ENCODE peak calls at places on chromosomes 11 and 22, in seven cellular contexts. O is SK-N-SH; R is frontal cortex; I is Caco-2; L is H54; X is CD8-positive, alpha-beta memory T cell; M is activated CD4-positive, alpha-beta T cell treated with anti-CD3 and anti-CD28 coated beads, Interleukin-2, amount 50 U/mL, for 48 hours. Z is an unnamed sample.

GRCh38 chr22:46262449-46263207 is 515 bp downstream of the PKDREJ start:
- DNase-seq in L (no peak), R (peak; percentile 48), O (no peak), M (peak; percentile 45), I (no peak), X (no peak), Z (peak; percentile 58)

GRCh38 chr11:12241401-12241800 is 131.0 kb downstream of the MICAL2 start:
- DNase-seq in L (no peak), M (no peak), R (no peak), X (no peak), I (no peak), O (no peak), Z (no peak)

GRCh38 chr11:20205807-20206206 is 45.5 kb upstream of the DBX1 start:
- DNase-seq in I (no peak), L (no peak), O (no peak), M (no peak), X (no peak), R (no peak), Z (no peak)

GRCh38 chr11:120539681-120540369 is 28.3 kb downstream of the GRIK4 start:
- DNase-seq in L (no peak), X (no peak), R (no peak), I (no peak), M (no peak), O (peak; percentile 72), Z (no peak)

GRCh38 chr11:3950996-3951662 is 95.7 kb downstream of the STIM1 start:
- DNase-seq in M (no peak), O (no peak), I (no peak), L (peak; percentile 17), R (no peak), X (no peak), Z (no peak)

GRCh38 chr11:45659031-45659817 is 6.2 kb downstream of the CHST1 start:
- DNase-seq in R (no peak), X (no peak), L (no peak), I (no peak), O (no peak), M (no peak), Z (no peak)

GRCh38 chr22:49936018-49936972 is 17.9 kb downstream of the CRELD2 start:
- DNase-seq in I (peak; percentile 58), X (peak; percentile 93), R (peak; percentile 88), L (peak; percentile 84), O (peak; percentile 84), M (peak; percentile 99), Z (peak; percentile 82)

GRCh38 chr11:73387594-73388021 is 11.4 kb downstream of the RELT start:
- DNase-seq in R (no peak), L (no peak), X (no peak), O (no peak), M (no peak), I (no peak), Z (peak; percentile 48)

GRCh38 chr22:29074276-29074625 is 1.4 kb downstream of the KREMEN1 start:
- DNase-seq in L (no peak), O (no peak), X (no peak), I (no peak), M (no peak), R (no peak), Z (no peak)

GRCh38 chr22:17172172-17172833 is 13.2 kb upstream of the HDHD5 start:
- DNase-seq in L (no peak), M (peak; percentile 6), X (no peak), O (peak; percentile 34), R (peak; percentile 27), I (no peak), Z (no peak)

GRCh38 chr11:63602296-63602695 is 11.9 kb downstream of the PLAAT3 start:
- DNase-seq in X (no peak), M (no peak), R (no peak), L (no peak), I (no peak), O (no peak), Z (no peak)

GRCh38 chr11:3130269-3131071 is 34.6 kb downstream of the OSBPL5 start:
- DNase-seq in O (no peak), I (no peak), M (no peak), X (peak; percentile 39), L (no peak), R (no peak), Z (peak; percentile 11)

GRCh38 chr11:3222941-3223905 is 4.6 kb upstream of the MRGPRG start:
- DNase-seq in X (no peak), L (no peak), R (peak; percentile 4), M (no peak), O (peak; percentile 23), I (peak; percentile 28), Z (no peak)

GRCh38 chr11:99020324-99021225 is at the start of gene CNTN5:
- DNase-seq in M (peak; percentile 9), L (peak; percentile 12), O (peak; percentile 55), I (no peak), X (no peak), R (peak; percentile 15), Z (peak; percentile 75)

GRCh38 chr22:19111584-19111983 is 10.6 kb downstream of the DGCR2 start:
- DNase-seq in I (no peak), M (no peak), X (no peak), R (no peak), L (no peak), O (no peak), Z (no peak)

GRCh38 chr11:116499396-116500001 is 273.3 kb downstream of the BUD13 start:
- DNase-seq in L (peak; percentile 38), X (no peak), R (peak; percentile 43), M (peak; percentile 73), I (peak; percentile 89), O (peak; percentile 67), Z (peak; percentile 97)

GRCh38 chr11:33449798-33450197 is 192.6 kb downstream of the HIPK3 start:
- DNase-seq in M (no peak), X (no peak), L (no peak), R (no peak), O (no peak), I (no peak), Z (no peak)

GRCh38 chr22:36405671-36406070 is 17.9 kb upstream of the MYH9 start:
- DNase-seq in I (no peak), R (no peak), X (peak; percentile 81), M (no peak), L (no peak), O (no peak), Z (no peak)

GRCh38 chr22:23219787-23220484 is 39.6 kb downstream of the BCR start:
- DNase-seq in M (peak; percentile 66), I (no peak), O (no peak), R (no peak), L (peak; percentile 39), X (no peak), Z (peak; percentile 66)

GRCh38 chr11:65558002-65558784 is at the start of gene LTBP3:
- DNase-seq in X (peak; percentile 63), O (peak; percentile 90), R (peak; percentile 96), I (peak; percentile 85), L (no peak), M (peak; percentile 56), Z (no peak)

GRCh38 chr11:48093795-48094642 is 113.7 kb downstream of the PTPRJ start:
- DNase-seq in L (no peak), X (no peak), R (no peak), I (peak; percentile 53), O (no peak), M (no peak), Z (peak; percentile 48)

GRCh38 chr22:22397292-22397870 is 111.2 kb downstream of the ZNF280B start:
- DNase-seq in L (peak; percentile 31), O (no peak), I (no peak), M (no peak), X (peak; percentile 4), R (peak; percentile 16), Z (no peak)

GRCh38 chr11:65502852-65503603 is 4.2 kb downstream of the MALAT1 start:
- DNase-seq in R (no peak), L (no peak), I (no peak), X (no peak), O (no peak), M (no peak), Z (no peak)

GRCh38 chr11:121514401-121514981 is 61.7 kb upstream of the SORL1-AS1 start:
- DNase-seq in L (no peak), R (no peak), M (no peak), X (no peak), I (no peak), O (no peak), Z (no peak)

GRCh38 chr11:15945726-15946125 is 410.6 kb downstream of the SOX6 start:
- DNase-seq in M (no peak), O (no peak), I (no peak), R (no peak), X (no peak), L (no peak), Z (no peak)

Z was measured in glutamatergic neuron.